ENCODE peak calls at places on chromosomes 1 and 21, in eight cellular contexts. One of them, this sample, is unnamed.
A peak's percentile ranks its signal among the peaks of the same experiment; 100 is the strongest.

GRCh38 chr1:215146252-215146975 is 63.9 kb downstream of the KCNK2 start:
- DNase-seq in cardiac fibroblast: peak; percentile 61
- DNase-seq in OCI-LY7: no peak
- DNase-seq in fibroblast of villous mesenchyme: peak; percentile 58
- DNase-seq in stomach: peak; percentile 51
- DNase-seq in tibial artery: no peak
- DNase-seq in foreskin fibroblast: peak; percentile 67
- DNase-seq in kidney epithelial cell: peak; percentile 5
- DNase-seq in this sample: peak; percentile 65

GRCh38 chr1:183281553-183282091 is 95.6 kb downstream of the LAMC2 start:
- DNase-seq in cardiac fibroblast: peak; percentile 99
- DNase-seq in foreskin fibroblast: peak; percentile 96
- DNase-seq in OCI-LY7: peak; percentile 70
- DNase-seq in kidney epithelial cell: peak; percentile 61
- DNase-seq in fibroblast of villous mesenchyme: peak; percentile 95
- DNase-seq in stomach: peak; percentile 88
- DNase-seq in tibial artery: peak; percentile 95
- DNase-seq in this sample: peak; percentile 94

GRCh38 chr1:30505853-30506784 is 217.3 kb downstream of the MATN1 start:
- DNase-seq in foreskin fibroblast: no peak
- DNase-seq in stomach: peak; percentile 21
- DNase-seq in OCI-LY7: no peak
- DNase-seq in fibroblast of villous mesenchyme: no peak
- DNase-seq in tibial artery: no peak
- DNase-seq in kidney epithelial cell: no peak
- DNase-seq in cardiac fibroblast: no peak
- DNase-seq in this sample: no peak

GRCh38 chr1:94541175-94542087 is at the start of gene F3:
- DNase-seq in cardiac fibroblast: peak; percentile 86
- DNase-seq in stomach: peak; percentile 93
- DNase-seq in foreskin fibroblast: peak; percentile 97
- DNase-seq in tibial artery: peak; percentile 92
- DNase-seq in fibroblast of villous mesenchyme: peak; percentile 97
- DNase-seq in OCI-LY7: no peak
- DNase-seq in kidney epithelial cell: peak; percentile 61
- DNase-seq in this sample: peak; percentile 88

GRCh38 chr1:165162671-165163241 is 193.8 kb downstream of the LMX1A start:
- DNase-seq in stomach: no peak
- DNase-seq in foreskin fibroblast: no peak
- DNase-seq in cardiac fibroblast: no peak
- DNase-seq in fibroblast of villous mesenchyme: no peak
- DNase-seq in OCI-LY7: no peak
- DNase-seq in kidney epithelial cell: no peak
- DNase-seq in tibial artery: no peak
- DNase-seq in this sample: no peak

GRCh38 chr1:26610781-26611180 is 81.2 kb downstream of the RPS6KA1 start:
- DNase-seq in stomach: no peak
- DNase-seq in foreskin fibroblast: no peak
- DNase-seq in kidney epithelial cell: no peak
- DNase-seq in tibial artery: no peak
- DNase-seq in cardiac fibroblast: no peak
- DNase-seq in fibroblast of villous mesenchyme: no peak
- DNase-seq in OCI-LY7: no peak
- DNase-seq in this sample: no peak

GRCh38 chr21:45377866-45378257 is 27.1 kb upstream of the COL18A1 start:
- DNase-seq in cardiac fibroblast: no peak
- DNase-seq in tibial artery: no peak
- DNase-seq in stomach: no peak
- DNase-seq in kidney epithelial cell: no peak
- DNase-seq in OCI-LY7: no peak
- DNase-seq in fibroblast of villous mesenchyme: no peak
- DNase-seq in foreskin fibroblast: no peak
- DNase-seq in this sample: no peak

GRCh38 chr1:21896652-21897532 is 40.2 kb downstream of the HSPG2 start:
- DNase-seq in cardiac fibroblast: peak; percentile 73
- DNase-seq in OCI-LY7: no peak
- DNase-seq in tibial artery: peak; percentile 89
- DNase-seq in kidney epithelial cell: no peak
- DNase-seq in foreskin fibroblast: peak; percentile 78
- DNase-seq in fibroblast of villous mesenchyme: peak; percentile 23
- DNase-seq in stomach: peak; percentile 63
- DNase-seq in this sample: no peak

GRCh38 chr1:228058172-228058980 is 24.1 kb upstream of the ARF1 start:
- DNase-seq in fibroblast of villous mesenchyme: no peak
- DNase-seq in stomach: peak; percentile 22
- DNase-seq in kidney epithelial cell: no peak
- DNase-seq in foreskin fibroblast: no peak
- DNase-seq in cardiac fibroblast: no peak
- DNase-seq in OCI-LY7: no peak
- DNase-seq in tibial artery: no peak
- DNase-seq in this sample: no peak

GRCh38 chr1:58465825-58466617 is 80.5 kb downstream of the OMA1 start:
- DNase-seq in OCI-LY7: no peak
- DNase-seq in cardiac fibroblast: peak; percentile 18
- DNase-seq in stomach: no peak
- DNase-seq in foreskin fibroblast: no peak
- DNase-seq in tibial artery: no peak
- DNase-seq in kidney epithelial cell: no peak
- DNase-seq in fibroblast of villous mesenchyme: no peak
- DNase-seq in this sample: peak; percentile 50

GRCh38 chr21:39319251-39319756 is 5.9 kb upstream of the BRWD1 start:
- DNase-seq in tibial artery: peak; percentile 62
- DNase-seq in cardiac fibroblast: peak; percentile 68
- DNase-seq in stomach: no peak
- DNase-seq in fibroblast of villous mesenchyme: peak; percentile 55
- DNase-seq in OCI-LY7: no peak
- DNase-seq in foreskin fibroblast: peak; percentile 66
- DNase-seq in kidney epithelial cell: no peak
- DNase-seq in this sample: no peak

GRCh38 chr1:116311756-116312691 is 61.0 kb upstream of the ATP1A1 start:
- DNase-seq in foreskin fibroblast: no peak
- DNase-seq in OCI-LY7: no peak
- DNase-seq in fibroblast of villous mesenchyme: no peak
- DNase-seq in tibial artery: no peak
- DNase-seq in kidney epithelial cell: no peak
- DNase-seq in stomach: peak; percentile 52
- DNase-seq in cardiac fibroblast: no peak
- DNase-seq in this sample: no peak

DNA sequence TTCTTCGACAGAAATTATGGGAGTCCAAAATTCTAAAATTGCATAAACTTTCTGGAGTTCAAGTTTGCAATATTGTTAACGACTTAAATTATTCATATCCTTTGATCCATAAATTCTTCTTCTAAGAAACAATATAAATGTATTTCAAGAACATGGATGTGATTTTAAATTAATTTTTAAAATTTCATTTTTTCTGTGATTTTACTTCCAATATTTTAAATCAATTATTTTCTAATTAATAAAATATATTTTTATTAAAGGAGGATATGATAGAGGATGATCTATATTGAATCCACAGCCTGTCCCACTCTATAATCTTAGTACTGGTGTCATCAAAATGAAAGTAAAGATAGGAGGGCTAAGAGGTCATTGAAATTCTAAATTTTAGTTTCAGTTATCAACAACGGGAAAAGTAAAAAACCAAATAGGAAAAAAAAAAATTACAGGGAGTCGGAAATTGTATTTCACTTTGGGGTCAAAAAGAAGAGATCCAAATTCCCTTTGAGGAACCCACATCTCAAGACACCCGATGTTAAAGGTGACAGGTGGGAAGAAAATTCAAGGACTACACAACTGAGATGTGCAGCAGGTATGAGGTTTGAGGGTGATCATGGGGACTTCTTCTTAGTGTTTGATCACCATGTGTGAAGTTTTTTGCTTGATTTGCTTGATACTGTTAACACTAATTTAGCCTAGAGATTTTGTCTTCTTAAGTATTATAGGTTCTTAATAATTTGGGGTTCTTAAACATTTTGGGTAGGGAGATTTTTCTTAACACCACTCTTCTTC is 154.8 kb upstream of the RGS18 start:
- DNase-seq in foreskin fibroblast: no peak
- DNase-seq in fibroblast of villous mesenchyme: no peak
- DNase-seq in kidney epithelial cell: no peak
- DNase-seq in stomach: no peak
- DNase-seq in cardiac fibroblast: no peak
- DNase-seq in OCI-LY7: no peak
- DNase-seq in tibial artery: no peak
- DNase-seq in this sample: no peak
- TF ChIP-seq CTCF in foreskin fibroblast: no peak
- TF ChIP-seq CTCF in fibroblast of villous mesenchyme: no peak
- TF ChIP-seq CTCF in kidney epithelial cell: no peak
- TF ChIP-seq CTCF in stomach: no peak
- TF ChIP-seq CTCF in cardiac fibroblast: no peak
- TF ChIP-seq CTCF in OCI-LY7: no peak
- TF ChIP-seq CTCF in tibial artery: no peak
- TF ChIP-seq CTCF in this sample: no peak

GRCh38 chr1:152108899-152109222 is 6.4 kb downstream of the TCHH start:
- DNase-seq in cardiac fibroblast: no peak
- DNase-seq in tibial artery: no peak
- DNase-seq in foreskin fibroblast: peak; percentile 41
- DNase-seq in fibroblast of villous mesenchyme: no peak
- DNase-seq in kidney epithelial cell: no peak
- DNase-seq in OCI-LY7: no peak
- DNase-seq in stomach: no peak
- DNase-seq in this sample: no peak

GRCh38 chr1:152110365-152110859 is 4.8 kb downstream of the TCHH start:
- DNase-seq in stomach: no peak
- DNase-seq in tibial artery: no peak
- DNase-seq in OCI-LY7: no peak
- DNase-seq in cardiac fibroblast: peak; percentile 38
- DNase-seq in foreskin fibroblast: peak; percentile 79
- DNase-seq in kidney epithelial cell: no peak
- DNase-seq in fibroblast of villous mesenchyme: peak; percentile 29
- DNase-seq in this sample: peak; percentile 49

GRCh38 chr1:152109231-152109997 is 5.8 kb downstream of the TCHH start:
- DNase-seq in kidney epithelial cell: no peak
- DNase-seq in fibroblast of villous mesenchyme: no peak
- DNase-seq in OCI-LY7: no peak
- DNase-seq in stomach: no peak
- DNase-seq in foreskin fibroblast: peak; percentile 49
- DNase-seq in tibial artery: no peak
- DNase-seq in cardiac fibroblast: no peak
- DNase-seq in this sample: peak; percentile 1

GRCh38 chr1:152110860-152111514 is 4.3 kb downstream of the TCHH start:
- DNase-seq in stomach: no peak
- DNase-seq in tibial artery: no peak
- DNase-seq in foreskin fibroblast: peak; percentile 72
- DNase-seq in fibroblast of villous mesenchyme: peak; percentile 28
- DNase-seq in cardiac fibroblast: peak; percentile 54
- DNase-seq in kidney epithelial cell: no peak
- DNase-seq in OCI-LY7: no peak
- DNase-seq in this sample: peak; percentile 55

DNA sequence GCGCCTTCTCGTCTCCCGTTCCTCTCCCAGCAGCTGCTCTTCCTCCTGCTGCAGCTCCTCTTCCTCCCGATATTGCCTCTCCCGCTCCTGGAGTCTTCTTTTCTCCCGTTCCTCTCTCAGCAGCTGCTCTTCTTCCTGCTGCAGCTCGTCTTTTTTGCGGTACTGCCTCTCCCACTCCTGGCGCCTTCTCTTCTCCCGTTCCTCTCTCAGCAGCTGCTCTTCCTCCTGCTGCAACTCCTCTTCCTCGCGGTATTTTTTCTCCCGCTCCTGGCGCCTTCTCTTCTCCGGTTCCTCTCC is 5.3 kb downstream of the TCHH start:
- DNase-seq in kidney epithelial cell: no peak
- DNase-seq in foreskin fibroblast: peak; percentile 32
- DNase-seq in tibial artery: no peak
- DNase-seq in stomach: no peak
- DNase-seq in fibroblast of villous mesenchyme: no peak
- DNase-seq in cardiac fibroblast: no peak
- DNase-seq in OCI-LY7: no peak
- DNase-seq in this sample: no peak
- H3K4me3 ChIP-seq in kidney epithelial cell: peak overlapping the region; percentile 32
- H3K4me3 ChIP-seq in foreskin fibroblast: peak overlapping the region; percentile 55
- H3K4me3 ChIP-seq in tibial artery: peak overlapping the region; percentile 46
- H3K4me3 ChIP-seq in stomach: peak overlapping the region; percentile 64
- H3K4me3 ChIP-seq in fibroblast of villous mesenchyme: peak overlapping the region; percentile 51
- H3K4me3 ChIP-seq in cardiac fibroblast: peak overlapping the region; percentile 54
- H3K4me3 ChIP-seq in OCI-LY7: no peak overlapping the region
- H3K4me3 ChIP-seq in this sample: peak overlapping the region; percentile 42

GRCh38 chr1:155309423-155310021 is 856 bp downstream of the FDPS start:
- DNase-seq in cardiac fibroblast: peak; percentile 30
- DNase-seq in OCI-LY7: peak; percentile 32
- DNase-seq in stomach: peak; percentile 65
- DNase-seq in tibial artery: no peak
- DNase-seq in fibroblast of villous mesenchyme: no peak
- DNase-seq in foreskin fibroblast: peak; percentile 21
- DNase-seq in kidney epithelial cell: no peak
- DNase-seq in this sample: peak; percentile 3
- TF ChIP-seq CTCF in cardiac fibroblast: no peak
- TF ChIP-seq CTCF in OCI-LY7: peak; percentile 35
- TF ChIP-seq CTCF in stomach: no peak
- TF ChIP-seq CTCF in tibial artery: no peak
- TF ChIP-seq CTCF in fibroblast of villous mesenchyme: no peak
- TF ChIP-seq CTCF in foreskin fibroblast: no peak
- TF ChIP-seq CTCF in kidney epithelial cell: no peak
- TF ChIP-seq CTCF in this sample: no peak

GRCh38 chr1:51744506-51745303 is 127.8 kb downstream of the OSBPL9 start:
- DNase-seq in foreskin fibroblast: no peak
- DNase-seq in OCI-LY7: no peak
- DNase-seq in stomach: no peak
- DNase-seq in kidney epithelial cell: no peak
- DNase-seq in cardiac fibroblast: no peak
- DNase-seq in tibial artery: no peak
- DNase-seq in fibroblast of villous mesenchyme: no peak
- DNase-seq in this sample: no peak

GRCh38 chr1:51738681-51739080 is 121.8 kb downstream of the OSBPL9 start:
- DNase-seq in stomach: no peak
- DNase-seq in kidney epithelial cell: no peak
- DNase-seq in foreskin fibroblast: no peak
- DNase-seq in fibroblast of villous mesenchyme: no peak
- DNase-seq in tibial artery: no peak
- DNase-seq in cardiac fibroblast: no peak
- DNase-seq in OCI-LY7: no peak
- DNase-seq in this sample: no peak

GRCh38 chr1:51736702-51737101 is 119.8 kb downstream of the OSBPL9 start:
- DNase-seq in OCI-LY7: peak; percentile 37
- DNase-seq in kidney epithelial cell: peak; percentile 75
- DNase-seq in stomach: no peak
- DNase-seq in cardiac fibroblast: peak; percentile 84
- DNase-seq in fibroblast of villous mesenchyme: peak; percentile 50
- DNase-seq in tibial artery: no peak
- DNase-seq in foreskin fibroblast: peak; percentile 54
- DNase-seq in this sample: peak; percentile 80

GRCh38 chr1:51741121-51741681 is 124.3 kb downstream of the OSBPL9 start:
- DNase-seq in fibroblast of villous mesenchyme: no peak
- DNase-seq in kidney epithelial cell: no peak
- DNase-seq in stomach: no peak
- DNase-seq in foreskin fibroblast: no peak
- DNase-seq in tibial artery: no peak
- DNase-seq in OCI-LY7: no peak
- DNase-seq in cardiac fibroblast: no peak
- DNase-seq in this sample: no peak

GRCh38 chr1:51740652-51741051 is 123.8 kb downstream of the OSBPL9 start:
- DNase-seq in kidney epithelial cell: no peak
- DNase-seq in OCI-LY7: no peak
- DNase-seq in tibial artery: no peak
- DNase-seq in stomach: no peak
- DNase-seq in cardiac fibroblast: no peak
- DNase-seq in foreskin fibroblast: no peak
- DNase-seq in fibroblast of villous mesenchyme: no peak
- DNase-seq in this sample: no peak
- H3K4me3 ChIP-seq in kidney epithelial cell: no peak overlapping the region
- H3K4me3 ChIP-seq in OCI-LY7: no peak overlapping the region
- H3K4me3 ChIP-seq in tibial artery: no peak overlapping the region
- H3K4me3 ChIP-seq in stomach: no peak overlapping the region
- H3K4me3 ChIP-seq in cardiac fibroblast: no peak overlapping the region
- H3K4me3 ChIP-seq in foreskin fibroblast: no peak overlapping the region
- H3K4me3 ChIP-seq in fibroblast of villous mesenchyme: no peak overlapping the region
- H3K4me3 ChIP-seq in this sample: no peak overlapping the region

GRCh38 chr21:44298301-44298700 is 1.6 kb upstream of the PFKL start:
- DNase-seq in kidney epithelial cell: no peak
- DNase-seq in OCI-LY7: peak; percentile 51
- DNase-seq in fibroblast of villous mesenchyme: no peak
- DNase-seq in foreskin fibroblast: no peak
- DNase-seq in cardiac fibroblast: no peak
- DNase-seq in stomach: no peak
- DNase-seq in tibial artery: no peak
- DNase-seq in this sample: no peak
- TF ChIP-seq CTCF in kidney epithelial cell: peak; percentile 7
- TF ChIP-seq CTCF in OCI-LY7: peak; percentile 59
- TF ChIP-seq CTCF in fibroblast of villous mesenchyme: no peak
- TF ChIP-seq CTCF in foreskin fibroblast: peak; percentile 12
- TF ChIP-seq CTCF in cardiac fibroblast: peak; percentile 5
- TF ChIP-seq CTCF in stomach: no peak
- TF ChIP-seq CTCF in tibial artery: no peak
- TF ChIP-seq CTCF in this sample: peak; percentile 25

This sample was measured in astrocyte of the spinal cord.